ENCODE peak calls at places on chromosomes 11 and 22, in four cellular contexts. One of them, this sample, is unnamed.

GRCh38 chr11:36718481-36718880 is 120.4 kb upstream of the RAG2 start:
- DNase-seq in HuH-7.5: no peak
- DNase-seq in psoas muscle: no peak
- DNase-seq in left cardiac atrium: no peak
- DNase-seq in this sample: no peak

GRCh38 chr11:45076761-45077160 is 69.7 kb upstream of the PRDM11 start:
- DNase-seq in HuH-7.5: no peak
- DNase-seq in psoas muscle: no peak
- DNase-seq in left cardiac atrium: no peak
- DNase-seq in this sample: no peak

GRCh38 chr11:103281301-103281700 is 172.1 kb downstream of the DYNC2H1 start:
- DNase-seq in left cardiac atrium: no peak
- DNase-seq in psoas muscle: no peak
- DNase-seq in HuH-7.5: no peak
- DNase-seq in this sample: no peak

GRCh38 chr11:10499452-10500262 is 41.3 kb downstream of the RNF141 start:
- DNase-seq in left cardiac atrium: no peak
- DNase-seq in psoas muscle: no peak
- DNase-seq in HuH-7.5: no peak
- DNase-seq in this sample: no peak

GRCh38 chr22:17775781-17776470 is 1.7 kb upstream of the BID start:
- DNase-seq in psoas muscle: no peak
- DNase-seq in HuH-7.5: no peak
- DNase-seq in left cardiac atrium: no peak
- DNase-seq in this sample: no peak

GRCh38 chr11:131392528-131393255 is 22.3 kb downstream of the NTM start:
- DNase-seq in psoas muscle: no peak
- DNase-seq in left cardiac atrium: no peak
- DNase-seq in HuH-7.5: no peak
- DNase-seq in this sample: peak; percentile 1

GRCh38 chr11:129249351-129249750 is 57.2 kb upstream of the ARHGAP32 start:
- DNase-seq in HuH-7.5: no peak
- DNase-seq in left cardiac atrium: no peak
- DNase-seq in psoas muscle: no peak
- DNase-seq in this sample: peak; percentile 14

GRCh38 chr11:17544181-17544622 is at the start of gene USH1C:
- DNase-seq in HuH-7.5: peak; percentile 68
- DNase-seq in psoas muscle: peak; percentile 35
- DNase-seq in left cardiac atrium: no peak
- DNase-seq in this sample: peak; percentile 61

GRCh38 chr11:76212086-76213035 is 6.1 kb upstream of the WNT11 start:
- DNase-seq in HuH-7.5: no peak
- DNase-seq in psoas muscle: peak; percentile 10
- DNase-seq in left cardiac atrium: no peak
- DNase-seq in this sample: no peak

GRCh38 chr11:133081730-133082452 is 450.4 kb downstream of the OPCML start:
- DNase-seq in HuH-7.5: no peak
- DNase-seq in left cardiac atrium: no peak
- DNase-seq in psoas muscle: no peak
- DNase-seq in this sample: no peak

GRCh38 chr11:34238966-34239365 is 118.8 kb downstream of the ABTB2 start:
- DNase-seq in psoas muscle: no peak
- DNase-seq in HuH-7.5: no peak
- DNase-seq in left cardiac atrium: no peak
- DNase-seq in this sample: no peak